ENCODE peak calls at places on chromosomes 4 and X, in seven cellular contexts. Z, C, V, E, N, K and H are unnamed samples.
A peak's percentile ranks its signal among the peaks of the same experiment; 100 is the strongest.

GRCh38 chr4:2339458-2340271 is 77.8 kb upstream of the MXD4 start:
- DNase-seq in Z (no peak), C (no peak), V (no peak), E (no peak), N (no peak), K (peak; percentile 19), H (no peak)

GRCh38 chrX:21926527-21927278 is 13.8 kb upstream of the SMS start:
- DNase-seq in Z (peak; percentile 85), C (no peak), V (peak; percentile 90), E (no peak), N (no peak), K (no peak), H (no peak)

GRCh38 chrX:338281-338835 is 19.8 kb upstream of the GTPBP6 start:
- DNase-seq in Z (no peak), C (no peak), V (no peak), E (no peak), N (no peak), K (peak; percentile 47), H (no peak)

GRCh38 chr4:142331646-142332045 is 514.5 kb downstream of the INPP4B start:
- DNase-seq in Z (no peak), C (no peak), V (no peak), E (no peak), N (no peak), K (no peak), H (no peak)

GRCh38 chr4:152038238-152038637 is 277.4 kb upstream of the GATB start:
- DNase-seq in Z (no peak), C (no peak), V (no peak), E (no peak), N (no peak), K (no peak), H (no peak)

GRCh38 chr4:80306255-80306654 is 29.3 kb upstream of the CFAP299 start:
- DNase-seq in Z (peak; percentile 49), C (no peak), V (no peak), E (no peak), N (no peak), K (no peak), H (no peak)

GRCh38 chrX:8987672-8988250 is 46.2 kb downstream of the FAM9B start:
- DNase-seq in Z (no peak), C (no peak), V (no peak), E (no peak), N (no peak), K (no peak), H (peak; percentile 82)

GRCh38 chrX:139831689-139832456 is 101.0 kb downstream of the ATP11C start:
- DNase-seq in Z (peak; percentile 54), C (no peak), V (peak; percentile 54), E (no peak), N (no peak), K (no peak), H (no peak)

GRCh38 chr4:183588169-183588675 is 70.8 kb downstream of the RWDD4 start:
- DNase-seq in Z (no peak), C (no peak), V (no peak), E (no peak), N (no peak), K (no peak), H (no peak)

GRCh38 chrX:154827194-154827593 is 7.3 kb downstream of the SMIM9 start:
- DNase-seq in Z (no peak), C (no peak), V (no peak), E (no peak), N (no peak), K (no peak), H (no peak)